ENCODE peak calls at places on chromosomes 16 and 17, in seven cellular contexts. O, T, C, K, R, X and D are unnamed samples.

GRCh38 chr16:12674096-12674495 is 129.6 kb downstream of the CPPED1 start:
- DNase-seq in K (peak), T (no peak), R (no peak), X (no peak), C (no peak), O (no peak), D (no peak)

GRCh38 chr16:12819126-12820117 is 15.7 kb upstream of the CPPED1 start:
- DNase-seq in T (peak), K (peak), C (peak), R (no peak), X (peak), O (peak), D (peak)

GRCh38 chr16:61149709-61150108 is 886.5 kb downstream of the CDH8 start:
- DNase-seq in C (no peak), T (no peak), X (no peak), O (no peak), R (no peak), K (no peak), D (no peak)

GRCh38 chr17:69066482-69066881 is 5.8 kb upstream of the ABCA9 start:
- DNase-seq in K (no peak), X (no peak), R (no peak), O (no peak), T (no peak), C (no peak), D (no peak)

GRCh38 chr17:56599093-56599492 is 5.6 kb downstream of the NOG start:
- DNase-seq in R (no peak), C (peak), T (no peak), O (no peak), X (no peak), K (no peak), D (no peak)

GRCh38 chr17:67126983-67127382 is 82.6 kb downstream of the CACNG1 start:
- DNase-seq in R (no peak), X (no peak), T (no peak), O (no peak), K (no peak), C (no peak), D (no peak)

GRCh38 chr16:88374736-88375135 is 8.0 kb upstream of the ZNF469 start:
- DNase-seq in K (no peak), X (no peak), R (no peak), O (no peak), C (no peak), T (no peak), D (no peak)

GRCh38 chr17:44979426-44980273 is 11.5 kb upstream of the C1QL1 start:
- DNase-seq in C (no peak), O (peak), X (peak), T (no peak), R (no peak), K (no peak), D (peak)

GRCh38 chr16:82603784-82604411 is 22.9 kb upstream of the CDH13 start:
- DNase-seq in C (no peak), X (peak), R (no peak), T (no peak), O (peak), K (peak), D (peak)

GRCh38 chr17:39653662-39654331 is 11.4 kb upstream of the TCAP start:
- DNase-seq in R (peak), O (peak), K (peak), X (peak), C (peak), T (no peak), D (peak)

GRCh38 chr17:82849076-82849945 is 9.5 kb upstream of the ZNF750 start:
- DNase-seq in O (no peak), X (no peak), K (no peak), T (no peak), R (no peak), C (no peak), D (no peak)

GRCh38 chr17:83193336-83194188 is 114.2 kb downstream of the METRNL start:
- DNase-seq in K (peak), R (no peak), C (no peak), O (no peak), T (no peak), X (peak), D (no peak)

GRCh38 chr16:55494994-55495421 is 13.9 kb upstream of the LPCAT2 start:
- DNase-seq in C (no peak), X (no peak), O (no peak), R (peak), T (no peak), K (peak), D (peak)

GRCh38 chr17:35449371-35449931 is 885 bp upstream of the SLFN13 start:
- DNase-seq in T (no peak), K (peak), C (no peak), O (no peak), R (no peak), X (peak), D (no peak)

GRCh38 chr16:67664871-67665270 is 1.7 kb downstream of the ENKD1 start:
- DNase-seq in C (no peak), O (no peak), R (no peak), K (no peak), X (no peak), T (no peak), D (no peak)

GRCh38 chr17:78966123-78966813 is 13.5 kb downstream of the LGALS3BP start:
- DNase-seq in C (no peak), K (no peak), X (no peak), T (no peak), R (no peak), O (no peak), D (no peak)

GRCh38 chr16:46974352-46974751 is 878 bp upstream of the DNAJA2 start:
- DNase-seq in C (peak), R (no peak), T (no peak), O (no peak), K (peak), X (no peak), D (peak)

GRCh38 chr17:48915459-48916282 is 7.5 kb downstream of the UBE2Z start:
- DNase-seq in O (no peak), C (peak), R (no peak), T (no peak), K (peak), X (no peak), D (peak)

GRCh38 chr17:69175812-69176517 is 34.3 kb upstream of the ABCA6 start:
- DNase-seq in X (no peak), T (no peak), K (peak), C (no peak), R (no peak), O (no peak), D (peak)